ENCODE peak calls at places on chromosomes 12 and 14, in five cellular contexts. T, D, G, I and F are unnamed samples.

GRCh38 chr12:3081886-3082285 is 4.7 kb downstream of the TSPAN9 start:
- DNase-seq in T (no peak), D (no peak), G (no peak), I (no peak), F (no peak)

GRCh38 chr12:24479131-24479530 is 469.8 kb downstream of the BCAT1 start:
- DNase-seq in T (no peak), D (no peak), G (no peak), I (no peak), F (no peak)

GRCh38 chr14:99391671-99392070 is 89.0 kb downstream of the SETD3 start:
- DNase-seq in T (no peak), D (no peak), G (no peak), I (no peak), F (no peak)

GRCh38 chr12:54360717-54361456 is 3.4 kb downstream of the GPR84 start:
- DNase-seq in T (no peak), D (peak; percentile 30), G (no peak), I (peak; percentile 91), F (peak; percentile 43)

GRCh38 chr12:26548227-26548626 is 284.8 kb downstream of the ITPR2 start:
- DNase-seq in T (no peak), D (no peak), G (no peak), I (no peak), F (no peak)

GRCh38 chr12:124617615-124618014 is 50.2 kb upstream of the NCOR2 start:
- DNase-seq in T (no peak), D (no peak), G (no peak), I (no peak), F (no peak)

GRCh38 chr14:81301371-81301770 is 80.6 kb upstream of the GTF2A1 start:
- DNase-seq in T (no peak), D (no peak), G (no peak), I (no peak), F (no peak)

GRCh38 chr12:462936-463705 is 3.4 kb downstream of the B4GALNT3 start:
- DNase-seq in T (no peak), D (no peak), G (no peak), I (no peak), F (no peak)

GRCh38 chr12:104334581-104334980 is 31.0 kb downstream of the EID3 start:
- DNase-seq in T (no peak), D (no peak), G (no peak), I (no peak), F (no peak)